ENCODE peak calls at places on chromosome 14, in six cellular contexts. W is AG04450, T is NCI-H1694, S is nephron progenitor cell, Z is left ventricle myocardium superior, P is GM12878. J is an unnamed sample.
A peak's percentile ranks its signal among the peaks of the same experiment; 100 is the strongest.

GRCh38 chr14:105333613-105334364 is 19.2 kb downstream of the PACS2 start:
- DNase-seq in S (no peak), W (no peak), Z (peak; percentile 67), T (no peak), P (no peak), J (no peak)

GRCh38 chr14:59627011-59627520 is 50.5 kb upstream of the CCDC175 start:
- DNase-seq in W (no peak), Z (no peak), S (no peak), T (peak; percentile 11), P (no peak), J (no peak)

GRCh38 chr14:80213602-80214001 is 2.3 kb upstream of the DIO2 start:
- DNase-seq in W (no peak), T (peak; percentile 48), P (no peak), S (no peak), Z (no peak), J (no peak)

GRCh38 chr14:101072070-101072469 is 168.5 kb upstream of the RTL1 start:
- DNase-seq in P (no peak), W (no peak), T (no peak), S (no peak), Z (no peak), J (no peak)

GRCh38 chr14:52067873-52068740 is 752 bp downstream of the NID2 start:
- DNase-seq in Z (peak; percentile 65), P (no peak), S (peak; percentile 61), T (no peak), W (no peak), J (no peak)

GRCh38 chr14:24317141-24317927 is 6.0 kb downstream of the LTB4R start:
- DNase-seq in Z (no peak), T (no peak), S (no peak), P (no peak), W (no peak), J (no peak)

GRCh38 chr14:67358914-67359313 is 690 bp downstream of the ATP6V1D start:
- DNase-seq in S (no peak), W (no peak), Z (no peak), P (no peak), T (no peak), J (no peak)

GRCh38 chr14:52553002-52553670 is 500 bp downstream of the GPR137C start:
- DNase-seq in P (no peak), T (no peak), W (no peak), S (peak; percentile 64), Z (peak; percentile 47), J (no peak)

GRCh38 chr14:103113774-103114173 is 9.5 kb upstream of the TNFAIP2 start:
- DNase-seq in S (no peak), T (no peak), W (no peak), P (no peak), Z (no peak), J (no peak)

GRCh38 chr14:90687680-90688079 is 128.6 kb downstream of the TTC7B start:
- DNase-seq in Z (no peak), T (no peak), W (no peak), S (no peak), P (no peak), J (no peak)

J was measured in BJ.